ENCODE peak calls at places on chromosomes 12 and 14, in four cellular contexts. One of them, this sample, is unnamed.
A peak's percentile ranks its signal among the peaks of the same experiment; 100 is the strongest.

GRCh38 chr14:92897922-92898599 is 24.9 kb upstream of the CHGA start:
- DNase-seq in HepG2: no peak
- DNase-seq in HCT116: no peak
- DNase-seq in K562: no peak
- DNase-seq in this sample: no peak

GRCh38 chr12:57840701-57841100 is 5.8 kb downstream of the CTDSP2 start:
- DNase-seq in HepG2: peak; percentile 73
- DNase-seq in HCT116: no peak
- DNase-seq in K562: no peak
- DNase-seq in this sample: no peak

GRCh38 chr14:105420141-105420975 is 731 bp downstream of the MTA1 start:
- DNase-seq in HepG2: no peak
- DNase-seq in K562: peak; percentile 33
- DNase-seq in HCT116: no peak
- DNase-seq in this sample: no peak

GRCh38 chr12:101876861-101877815 is at the start of gene DRAM1:
- DNase-seq in K562: peak; percentile 91
- DNase-seq in HepG2: peak; percentile 79
- DNase-seq in HCT116: peak; percentile 56
- DNase-seq in this sample: no peak

GRCh38 chr12:3262466-3262865 is 185.3 kb downstream of the TSPAN9 start:
- DNase-seq in K562: peak; percentile 10
- DNase-seq in HCT116: no peak
- DNase-seq in HepG2: no peak
- DNase-seq in this sample: no peak

GRCh38 chr14:58171090-58171489 is 19.1 kb upstream of the ARMH4 start:
- DNase-seq in K562: peak; percentile 95
- DNase-seq in HepG2: peak; percentile 79
- DNase-seq in HCT116: peak; percentile 83
- DNase-seq in this sample: peak; percentile 35

GRCh38 chr12:4720637-4720995 is 416 bp downstream of the GALNT8 start:
- DNase-seq in HepG2: no peak
- DNase-seq in K562: no peak
- DNase-seq in HCT116: no peak
- DNase-seq in this sample: no peak

GRCh38 chr12:121184425-121184824 is 25.5 kb upstream of the P2RX4 start:
- DNase-seq in HepG2: no peak
- DNase-seq in HCT116: no peak
- DNase-seq in K562: no peak
- DNase-seq in this sample: no peak

GRCh38 chr12:124359671-124360581 is 65.0 kb downstream of the RFLNA start:
- DNase-seq in HepG2: no peak
- DNase-seq in K562: no peak
- DNase-seq in HCT116: no peak
- DNase-seq in this sample: no peak

GRCh38 chr12:24960222-24960855 is 11.4 kb upstream of the BCAT1 start:
- DNase-seq in K562: peak; percentile 29
- DNase-seq in HCT116: peak; percentile 36
- DNase-seq in HepG2: peak; percentile 36
- DNase-seq in this sample: peak; percentile 42

GRCh38 chr12:122951406-122951805 is 14.9 kb downstream of the ABCB9 start:
- DNase-seq in HCT116: peak; percentile 37
- DNase-seq in HepG2: peak; percentile 38
- DNase-seq in K562: no peak
- DNase-seq in this sample: no peak

GRCh38 chr12:61554268-61555008 is 705.8 kb upstream of the USP15 start:
- DNase-seq in HCT116: no peak
- DNase-seq in HepG2: no peak
- DNase-seq in K562: no peak
- DNase-seq in this sample: no peak

GRCh38 chr14:105168496-105168978 is at the start of gene JAG2:
- DNase-seq in K562: no peak
- DNase-seq in HCT116: no peak
- DNase-seq in HepG2: no peak
- DNase-seq in this sample: no peak

GRCh38 chr14:23695220-23695999 is 59.2 kb downstream of the DHRS2 start:
- DNase-seq in HepG2: no peak
- DNase-seq in K562: no peak
- DNase-seq in HCT116: no peak
- DNase-seq in this sample: no peak

GRCh38 chr12:23350808-23351207 is 598.7 kb downstream of the SOX5 start:
- DNase-seq in HepG2: no peak
- DNase-seq in HCT116: no peak
- DNase-seq in K562: no peak
- DNase-seq in this sample: no peak

GRCh38 chr12:84561362-84561761 is 351.2 kb downstream of the SLC6A15 start:
- DNase-seq in HepG2: no peak
- DNase-seq in HCT116: no peak
- DNase-seq in K562: no peak
- DNase-seq in this sample: no peak

DNA sequence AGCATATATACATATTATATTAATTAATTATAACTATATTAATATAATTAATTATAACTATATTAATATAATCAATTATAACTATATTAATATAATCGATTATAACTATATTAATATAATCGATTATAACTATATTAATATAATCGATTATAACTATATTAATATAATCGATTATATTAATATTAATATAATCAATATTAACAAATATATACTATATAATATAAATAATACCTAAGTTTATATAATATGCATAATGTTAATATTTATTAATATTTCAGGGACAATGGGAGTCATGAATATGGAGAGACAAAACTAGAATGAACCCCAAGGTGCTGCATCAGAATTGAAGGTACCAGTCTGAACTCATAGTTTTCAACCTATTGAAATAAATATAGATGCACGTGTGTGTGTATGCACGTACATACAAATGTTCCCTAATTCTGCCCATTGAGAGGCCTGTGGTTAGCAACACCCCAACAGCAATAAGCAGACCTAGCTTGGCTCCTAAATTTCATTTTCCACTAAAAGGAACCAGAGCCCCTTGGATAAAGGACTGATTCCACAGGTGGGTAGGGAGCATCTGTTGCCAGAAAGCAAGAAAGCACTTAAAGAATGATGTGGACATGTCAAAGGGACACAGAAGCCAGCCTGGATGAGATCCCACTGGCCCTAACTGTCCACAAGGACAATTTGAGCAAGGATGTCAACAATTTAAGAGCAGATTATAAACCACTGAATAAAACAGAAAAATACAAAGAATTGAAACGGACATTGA is 21.3 kb downstream of the SSH1 start:
- DNase-seq in HepG2: no peak
- DNase-seq in HCT116: no peak
- DNase-seq in K562: no peak
- DNase-seq in this sample: no peak
- H3K4me1 ChIP-seq in HepG2: peaks cover 27% of the 10 kb centered on the region
- H3K4me1 ChIP-seq in HCT116: peaks cover 80% of the 10 kb centered on the region
- H3K4me1 ChIP-seq in K562: peaks cover 18% of the 10 kb centered on the region
- H3K4me1 ChIP-seq in this sample: peaks cover 82% of the 10 kb centered on the region

GRCh38 chr12:104570174-104570907 is 113.6 kb downstream of the CHST11 start:
- DNase-seq in HepG2: no peak
- DNase-seq in HCT116: no peak
- DNase-seq in K562: no peak
- DNase-seq in this sample: no peak
- TF ChIP-seq TCF7L2 in HepG2: no peak
- TF ChIP-seq TCF7L2 in HCT116: no peak
- TF ChIP-seq TCF7L2 in K562: no peak
- TF ChIP-seq TCF7L2 in this sample: no peak

DNA sequence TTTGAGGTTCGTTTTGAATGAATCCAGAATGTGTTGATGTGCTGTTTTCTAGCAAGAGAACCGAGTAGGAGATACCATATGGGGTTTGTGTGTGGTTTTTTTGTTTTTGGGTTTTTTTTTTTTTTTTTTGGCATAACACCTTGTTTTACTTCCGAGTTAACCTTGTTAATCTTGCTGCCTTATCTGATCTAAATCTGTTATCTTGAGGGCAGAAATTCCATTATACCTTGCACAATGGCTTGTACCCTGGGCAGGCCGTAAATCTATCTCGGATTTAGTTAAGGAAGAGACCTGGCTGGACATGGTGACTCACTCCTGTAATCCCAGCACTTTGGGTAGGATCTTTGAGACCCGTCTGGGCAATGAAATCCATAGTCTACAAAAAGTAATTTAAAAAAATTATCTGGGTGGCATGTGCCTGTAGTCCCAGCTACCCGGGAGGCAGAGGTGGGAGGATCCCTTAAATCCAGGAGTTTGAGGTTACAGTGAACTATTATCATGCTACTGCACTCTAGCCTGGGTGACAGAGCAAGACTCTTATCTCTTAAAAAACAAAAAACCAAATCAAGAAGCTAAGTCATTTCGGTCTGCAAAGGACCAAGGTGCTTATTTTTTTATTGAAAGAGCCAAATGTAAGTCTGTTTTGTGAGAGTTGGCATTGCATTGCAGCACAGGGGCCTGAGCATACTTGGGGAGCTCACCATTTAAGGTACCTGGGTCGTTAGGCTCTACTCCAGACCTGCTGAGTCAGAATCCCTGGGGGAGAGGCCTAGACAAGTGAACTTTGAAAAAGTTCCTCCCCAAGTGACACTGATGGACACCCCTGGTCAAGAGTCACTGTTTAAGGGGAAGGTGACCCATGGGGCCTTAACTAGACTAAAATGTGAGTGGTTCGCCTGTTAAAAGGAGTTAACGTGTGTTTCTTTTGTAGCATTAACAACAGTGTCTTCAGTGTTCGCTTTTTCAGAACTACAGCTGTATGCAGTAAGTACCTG is 6.7 kb downstream of the DLST start:
- DNase-seq in HepG2: no peak
- DNase-seq in K562: peak; percentile 29
- DNase-seq in HCT116: peak; percentile 4
- DNase-seq in this sample: no peak
- H3K4me1 ChIP-seq in HepG2: peaks cover 62% of the 10 kb centered on the region
- H3K4me1 ChIP-seq in K562: peaks cover 29% of the 10 kb centered on the region
- H3K4me1 ChIP-seq in HCT116: peaks cover 26% of the 10 kb centered on the region
- H3K4me1 ChIP-seq in this sample: peaks cover 11% of the 10 kb centered on the region

DNA sequence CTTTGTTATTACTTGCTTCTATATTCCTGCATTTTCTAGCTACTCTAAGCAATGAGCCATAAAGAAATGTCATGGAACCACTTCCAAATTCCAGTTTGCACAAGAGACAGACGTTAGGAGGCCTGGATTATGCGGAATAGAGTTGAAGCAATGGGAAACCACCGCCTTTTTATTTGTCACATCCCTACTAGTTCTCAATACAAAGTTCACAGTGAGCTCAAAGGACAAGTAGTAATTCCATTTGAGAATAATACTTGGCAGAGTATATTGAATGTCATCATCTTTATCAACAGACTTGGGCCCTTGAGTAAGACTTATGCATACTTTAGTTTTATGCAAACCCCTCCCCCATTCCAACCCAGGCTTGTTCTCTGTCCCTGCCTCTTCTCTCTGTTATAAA is 3.7 kb upstream of the SLC15A5 start:
- DNase-seq in HCT116: no peak
- DNase-seq in K562: no peak
- DNase-seq in HepG2: no peak
- DNase-seq in this sample: no peak
- TF ChIP-seq TCF7L2 in HCT116: no peak
- TF ChIP-seq TCF7L2 in K562: no peak
- TF ChIP-seq TCF7L2 in HepG2: no peak
- TF ChIP-seq TCF7L2 in this sample: no peak

This sample was measured in Panc1.